ENCODE peak calls at places on chromosomes 3 and 15, in ten cellular contexts. Q is CD8-positive, alpha-beta T cell; R is PC-9; E is astrocyte of the spinal cord; V is GM06990; B is RWPE1; A is body of pancreas; P is natural killer cell; Z is kidney; S is left ventricle myocardium inferior. I is an unnamed sample.

GRCh38 chr3:4447600-4448561 is 19.2 kb downstream of the SUMF1 start:
- DNase-seq in Q (no peak), R (no peak), E (no peak), V (no peak), B (no peak), A (no peak), P (no peak), Z (no peak), S (no peak), I (no peak)

GRCh38 chr3:69205385-69205784 is 83.0 kb upstream of the LMOD3 start:
- DNase-seq in Q (no peak), R (no peak), E (no peak), V (no peak), B (no peak), A (no peak), P (no peak), Z (no peak), S (no peak), I (no peak)

GRCh38 chr3:121542924-121543323 is 2.9 kb downstream of the POLQ start:
- DNase-seq in Q (no peak), R (no peak), E (no peak), V (no peak), B (no peak), A (no peak), P (no peak), Z (no peak), S (no peak), I (no peak)

GRCh38 chr15:73270366-73271097 is 98.2 kb downstream of the HCN4 start:
- DNase-seq in Q (no peak), R (no peak), E (no peak), V (no peak), B (no peak), A (no peak), P (no peak), Z (no peak), S (no peak), I (no peak)

GRCh38 chr3:14889943-14890342 is 57.4 kb upstream of the NR2C2 start:
- DNase-seq in Q (no peak), R (no peak), E (no peak), V (no peak), B (no peak), A (no peak), P (no peak), Z (no peak), S (no peak), I (no peak)

GRCh38 chr3:123075359-123075758 is 8.5 kb downstream of the PDIA5 start:
- DNase-seq in Q (no peak), R (no peak), E (no peak), V (no peak), B (no peak), A (no peak), P (no peak), Z (no peak), S (no peak), I (no peak)

GRCh38 chr3:54954019-54954418 is 26.2 kb upstream of the LRTM1 start:
- DNase-seq in Q (no peak), R (peak), E (peak), V (no peak), B (peak), A (peak), P (no peak), Z (no peak), S (no peak), I (no peak)

GRCh38 chr3:65732060-65732933 is 306.4 kb downstream of the MAGI1 start:
- DNase-seq in Q (no peak), R (peak), E (peak), V (peak), B (peak), A (peak), P (no peak), Z (no peak), S (no peak), I (peak)

GRCh38 chr3:61560452-61561373 is 658 bp upstream of the PTPRG start:
- DNase-seq in Q (no peak), R (peak), E (peak), V (peak), B (peak), A (peak), P (no peak), Z (peak), S (peak), I (peak)

GRCh38 chr3:61561374-61562041 is at the start of gene PTPRG:
- DNase-seq in Q (no peak), R (peak), E (peak), V (peak), B (peak), A (peak), P (no peak), Z (peak), S (peak), I (peak)

GRCh38 chr3:61562042-61562809 is 855 bp downstream of the PTPRG start:
- DNase-seq in Q (no peak), R (no peak), E (peak), V (peak), B (no peak), A (no peak), P (no peak), Z (peak), S (peak), I (peak)

GRCh38 chr3:61562810-61563613 is 1.6 kb downstream of the PTPRG start:
- DNase-seq in Q (no peak), R (no peak), E (peak), V (peak), B (peak), A (no peak), P (no peak), Z (peak), S (peak), I (peak)

DNA sequence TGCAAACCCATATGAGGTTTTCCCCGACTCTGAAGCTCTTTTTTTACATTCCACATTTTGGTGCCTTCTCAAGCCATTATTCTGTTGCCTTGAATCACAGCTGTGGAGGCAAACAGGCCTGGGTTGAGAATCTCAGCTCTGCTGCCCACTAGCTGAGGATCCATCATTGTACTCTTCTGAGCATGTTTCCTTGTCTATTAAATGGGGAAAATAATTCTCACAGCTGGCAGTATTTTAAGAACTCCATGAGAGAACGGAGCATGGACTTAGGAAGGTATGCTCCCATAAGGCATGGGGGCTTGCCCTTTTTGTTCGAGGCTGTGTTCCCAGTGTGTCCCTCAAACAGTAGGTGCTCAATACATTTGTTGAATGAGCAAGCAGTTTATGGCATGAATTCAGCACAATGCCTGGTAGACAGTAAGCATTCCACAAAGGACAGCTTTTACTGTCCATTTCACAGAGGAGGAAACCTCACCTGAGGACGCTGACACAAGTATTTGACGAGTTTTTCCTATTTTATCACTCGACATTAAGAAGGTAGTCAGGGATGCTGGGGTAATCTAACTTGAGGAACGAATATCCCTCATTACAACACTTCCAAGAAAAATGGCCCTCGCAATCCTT is 2.2 kb upstream of the PTPRG start:
- DNase-seq in Q (no peak), R (no peak), E (peak), V (no peak), B (no peak), A (no peak), P (no peak), Z (no peak), S (no peak), I (no peak)
- TF ChIP-seq CTCF in Q (no peak), R (no peak), E (peak), V (no peak), B (no peak), A (peak), P (no peak), Z (no peak), S (peak), I (no peak)

DNA sequence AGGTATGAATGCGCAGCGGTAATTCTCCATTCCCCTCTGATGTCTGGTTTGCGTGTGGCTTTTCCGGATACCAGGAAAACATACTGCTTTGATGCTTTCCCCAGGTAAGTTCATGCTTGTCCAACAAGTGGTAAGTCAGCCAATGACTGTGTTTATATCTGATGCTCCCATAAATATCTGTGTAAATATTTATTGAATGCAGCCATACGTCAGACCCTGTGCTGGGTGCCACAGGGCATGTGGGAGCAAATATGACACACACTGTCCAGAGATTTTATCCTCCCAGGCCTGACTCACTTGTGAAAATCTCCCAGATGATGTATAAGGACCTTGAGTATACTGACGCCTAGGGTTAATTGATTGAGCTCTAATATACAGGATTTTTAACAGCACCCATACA is 29.6 kb upstream of the CEMIP start:
- DNase-seq in Q (no peak), R (peak), E (no peak), V (no peak), B (peak), A (no peak), P (no peak), Z (no peak), S (no peak), I (no peak)
- TF ChIP-seq CTCF in Q (no peak), R (no peak), E (no peak), V (no peak), B (no peak), A (no peak), P (no peak), Z (no peak), S (no peak), I (no peak)

GRCh38 chr3:72844436-72844999 is 3.7 kb downstream of the SHQ1 start:
- DNase-seq in Q (no peak), R (no peak), E (no peak), V (no peak), B (no peak), A (no peak), P (no peak), Z (no peak), S (no peak), I (peak)
- TF ChIP-seq CTCF in Q (no peak), R (no peak), E (no peak), V (no peak), B (no peak), A (no peak), P (no peak), Z (no peak), S (no peak), I (no peak)

GRCh38 chr3:107946700-107947099 is 144.1 kb downstream of the CD47 start:
- DNase-seq in Q (no peak), R (no peak), E (no peak), V (no peak), B (no peak), A (no peak), P (no peak), Z (no peak), S (no peak), I (no peak)
- TF ChIP-seq CTCF in Q (no peak), R (no peak), E (no peak), V (no peak), B (no peak), A (no peak), P (no peak), Z (no peak), S (no peak), I (no peak)

GRCh38 chr15:86040360-86041095 is 39.1 kb upstream of the AGBL1 start:
- DNase-seq in Q (no peak), R (no peak), E (no peak), V (no peak), B (no peak), A (no peak), P (no peak), Z (no peak), S (no peak), I (no peak)
- TF ChIP-seq CTCF in Q (no peak), R (no peak), E (no peak), V (no peak), B (no peak), A (no peak), P (no peak), Z (no peak), S (no peak), I (no peak)

GRCh38 chr3:33030802-33031201 is 66.1 kb downstream of the GLB1 start:
- DNase-seq in Q (no peak), R (no peak), E (no peak), V (no peak), B (no peak), A (no peak), P (no peak), Z (no peak), S (no peak), I (no peak)
- TF ChIP-seq CTCF in Q (no peak), R (no peak), E (no peak), V (no peak), B (no peak), A (no peak), P (no peak), Z (no peak), S (no peak), I (no peak)

GRCh38 chr3:45858809-45859543 is 17.1 kb upstream of the LZTFL1 start:
- DNase-seq in Q (no peak), R (no peak), E (no peak), V (no peak), B (no peak), A (no peak), P (no peak), Z (no peak), S (no peak), I (no peak)

GRCh38 chr3:45864760-45865567 is 21.4 kb upstream of the CCR9 start:
- DNase-seq in Q (no peak), R (no peak), E (no peak), V (peak), B (no peak), A (no peak), P (no peak), Z (no peak), S (no peak), I (no peak)

GRCh38 chr3:45865568-45865955 is 20.8 kb upstream of the CCR9 start:
- DNase-seq in Q (no peak), R (no peak), E (no peak), V (no peak), B (no peak), A (no peak), P (no peak), Z (no peak), S (no peak), I (no peak)

GRCh38 chr3:45860481-45860880 is 18.6 kb upstream of the LZTFL1 start:
- DNase-seq in Q (no peak), R (no peak), E (no peak), V (no peak), B (no peak), A (no peak), P (no peak), Z (no peak), S (no peak), I (no peak)

DNA sequence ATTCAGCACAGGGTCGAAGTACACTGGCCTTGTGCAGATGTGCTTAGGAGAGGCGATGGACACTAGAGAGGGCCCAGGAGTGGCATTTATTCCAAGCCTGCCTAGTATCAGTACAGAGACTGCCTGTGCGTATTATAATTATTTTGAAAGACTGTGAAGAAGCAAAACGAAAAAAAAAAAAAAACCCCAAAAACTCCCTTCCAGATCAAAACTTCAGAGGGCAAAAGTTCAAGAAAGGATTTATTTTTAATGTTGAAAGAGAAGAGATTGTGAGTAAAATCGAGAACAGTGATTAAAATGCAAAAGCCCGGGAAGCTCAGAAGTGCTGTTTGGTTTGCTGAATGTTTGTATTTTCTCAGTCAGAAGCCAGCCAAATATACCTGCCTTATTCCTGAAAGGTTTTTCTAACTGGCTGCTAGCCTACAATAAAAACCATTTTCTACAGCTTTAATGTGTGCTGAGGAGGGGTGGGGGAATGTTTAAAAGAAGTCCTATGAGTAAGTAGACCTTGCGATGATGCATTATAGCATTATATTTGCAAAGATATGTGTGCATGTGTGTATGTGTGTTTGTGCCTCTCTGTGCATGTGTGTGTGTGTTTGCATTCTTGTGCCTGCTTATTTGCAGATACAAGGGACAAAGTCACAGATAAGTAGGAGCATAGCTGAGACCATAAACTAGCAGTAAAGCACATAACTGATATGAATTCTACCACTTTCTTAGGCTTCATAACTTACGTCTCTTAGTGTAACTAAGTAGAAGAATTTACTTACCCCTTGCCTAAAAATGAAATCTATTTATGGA is 19.3 kb upstream of the LZTFL1 start:
- DNase-seq in Q (no peak), R (no peak), E (no peak), V (peak), B (no peak), A (no peak), P (no peak), Z (no peak), S (no peak), I (no peak)
- TF ChIP-seq CTCF in Q (no peak), R (no peak), E (no peak), V (no peak), B (no peak), A (no peak), P (no peak), Z (no peak), S (no peak), I (no peak)

GRCh38 chr3:13656584-13657301 is 107.8 kb downstream of the FBLN2 start:
- DNase-seq in Q (no peak), R (no peak), E (no peak), V (no peak), B (no peak), A (no peak), P (no peak), Z (no peak), S (no peak), I (no peak)

GRCh38 chr3:13658681-13659080 is 109.8 kb downstream of the FBLN2 start:
- DNase-seq in Q (no peak), R (no peak), E (no peak), V (no peak), B (no peak), A (no peak), P (no peak), Z (no peak), S (no peak), I (no peak)

GRCh38 chr3:13660042-13660874 is 111.3 kb downstream of the FBLN2 start:
- DNase-seq in Q (no peak), R (no peak), E (no peak), V (no peak), B (no peak), A (no peak), P (no peak), Z (no peak), S (no peak), I (no peak)

GRCh38 chr3:13659221-13659969 is 110.5 kb downstream of the FBLN2 start:
- DNase-seq in Q (no peak), R (no peak), E (no peak), V (no peak), B (no peak), A (no peak), P (no peak), Z (no peak), S (no peak), I (no peak)

DNA sequence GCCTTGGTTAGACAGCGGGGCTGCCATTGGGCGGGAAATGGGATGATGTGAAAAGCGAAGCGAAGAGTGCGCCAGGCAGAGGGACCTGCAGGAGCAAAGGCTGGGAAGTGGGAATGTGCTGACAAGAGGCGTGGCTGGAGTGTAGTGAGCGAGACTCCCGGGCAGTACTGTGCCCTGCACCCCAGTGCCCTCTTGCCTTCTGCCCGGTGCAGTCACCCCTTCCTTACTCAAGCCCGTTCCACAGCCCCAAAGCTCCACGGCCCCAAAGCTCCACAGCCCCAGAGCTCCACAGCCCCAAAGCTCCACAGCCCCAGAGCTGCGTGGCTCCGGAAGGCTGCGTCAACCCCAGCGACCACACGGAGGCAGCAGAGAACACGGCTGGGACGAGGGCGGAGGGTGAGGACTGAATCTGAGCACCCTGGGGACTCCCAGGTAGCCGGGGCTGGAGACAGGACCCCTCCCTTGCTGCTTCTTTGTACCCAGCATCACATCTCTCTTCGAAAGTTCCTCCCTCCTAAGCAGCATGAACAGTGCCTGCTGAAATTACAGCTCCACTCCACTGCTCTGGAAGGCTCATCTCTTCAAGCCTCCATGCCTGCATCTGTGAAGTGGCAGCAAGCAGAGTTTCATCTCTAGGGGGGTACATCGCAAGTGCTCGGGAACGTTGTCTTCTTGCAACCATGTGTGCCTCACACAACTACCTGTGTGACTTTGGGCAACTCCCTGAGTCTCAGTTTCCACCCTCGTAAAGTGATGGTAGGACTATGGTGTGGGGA is 108.9 kb downstream of the FBLN2 start:
- DNase-seq in Q (peak), R (peak), E (peak), V (peak), B (peak), A (peak), P (peak), Z (peak), S (peak), I (peak)
- TF ChIP-seq CTCF in Q (peak), R (peak), E (peak), V (peak), B (peak), A (peak), P (peak), Z (peak), S (peak), I (peak)

GRCh38 chr3:110062711-110063110 is 725.4 kb upstream of the DPPA4 start:
- DNase-seq in Q (no peak), R (no peak), E (no peak), V (no peak), B (no peak), A (no peak), P (no peak), Z (no peak), S (no peak), I (no peak)

GRCh38 chr3:110069641-110070538 is 732.5 kb upstream of the DPPA4 start:
- DNase-seq in Q (no peak), R (no peak), E (peak), V (peak), B (no peak), A (peak), P (no peak), Z (no peak), S (no peak), I (no peak)

GRCh38 chr3:110063178-110063577 is 725.8 kb upstream of the DPPA4 start:
- DNase-seq in Q (no peak), R (no peak), E (no peak), V (no peak), B (no peak), A (no peak), P (no peak), Z (no peak), S (no peak), I (no peak)

GRCh38 chr3:110067527-110067926 is 730.2 kb upstream of the DPPA4 start:
- DNase-seq in Q (no peak), R (no peak), E (peak), V (peak), B (no peak), A (no peak), P (no peak), Z (no peak), S (no peak), I (no peak)

GRCh38 chr3:110066201-110066600 is 728.9 kb upstream of the DPPA4 start:
- DNase-seq in Q (no peak), R (no peak), E (no peak), V (no peak), B (no peak), A (no peak), P (no peak), Z (no peak), S (no peak), I (no peak)
- TF ChIP-seq CTCF in Q (no peak), R (no peak), E (no peak), V (no peak), B (no peak), A (no peak), P (no peak), Z (no peak), S (no peak), I (no peak)